ENCODE peak calls at places on chromosomes 5 and 9, in seven cellular contexts. Q is fibroblast of lung, N is hepatocyte, A is uterus, Y is cardiac muscle cell, U is adrenal gland, V is IMR-90. B is an unnamed sample. For H3K4me1, the result is how much of the 10 kb centered on the place peaks cover.

GRCh38 chr5:35083150-35083549 is 35.4 kb upstream of the AGXT2 start:
- DNase-seq in Q (no peak), N (no peak), A (no peak), Y (no peak), U (peak), V (no peak), B (no peak)

GRCh38 chr9:74220327-74220726 is 276.8 kb upstream of the RORB start:
- DNase-seq in Q (no peak), N (no peak), A (no peak), Y (no peak), U (no peak), V (no peak), B (no peak)

GRCh38 chr9:96121162-96121561 is 180.8 kb downstream of the HSD17B3 start:
- DNase-seq in Q (peak), N (no peak), A (no peak), Y (no peak), U (no peak), V (no peak), B (no peak)

GRCh38 chr5:133786432-133786831 is 174.1 kb upstream of the FSTL4 start:
- DNase-seq in Q (no peak), N (no peak), A (no peak), Y (no peak), U (no peak), V (no peak), B (no peak)

GRCh38 chr5:151093476-151093889 is 12.6 kb upstream of the TNIP1 start:
- DNase-seq in Q (peak), N (peak), A (no peak), Y (peak), U (no peak), V (peak), B (no peak)

GRCh38 chr5:1651250-1651649 is 127.5 kb upstream of the LPCAT1 start:
- DNase-seq in Q (no peak), N (no peak), A (no peak), Y (no peak), U (no peak), V (no peak), B (no peak)

GRCh38 chr9:124553738-124554137 is 46.5 kb upstream of the NR5A1 start:
- DNase-seq in Q (peak), N (no peak), A (no peak), Y (peak), U (no peak), V (peak), B (no peak)

GRCh38 chr5:891117-891836 is 1.3 kb downstream of the BRD9 start:
- DNase-seq in Q (peak), N (no peak), A (no peak), Y (peak), U (no peak), V (no peak), B (no peak)

GRCh38 chr5:58300346-58300745 is 159.5 kb downstream of the PLK2 start:
- DNase-seq in Q (no peak), N (no peak), A (no peak), Y (no peak), U (no peak), V (no peak), B (no peak)

GRCh38 chr5:142881076-142881466 is 110.9 kb downstream of the ARHGAP26 start:
- DNase-seq in Q (peak), N (peak), A (no peak), Y (peak), U (no peak), V (peak), B (no peak)

GRCh38 chr5:147949711-147950573 is 43.6 kb upstream of the C5orf46 start:
- DNase-seq in Q (peak), N (peak), A (no peak), Y (peak), U (no peak), V (peak), B (no peak)

GRCh38 chr5:14406554-14406849 is 175.1 kb upstream of the OTULINL start:
- DNase-seq in Q (peak), N (peak), A (no peak), Y (peak), U (no peak), V (peak), B (no peak)

GRCh38 chr5:13505326-13505725 is 439.2 kb downstream of the DNAH5 start:
- DNase-seq in Q (no peak), N (no peak), A (no peak), Y (no peak), U (no peak), V (no peak), B (no peak)

GRCh38 chr5:42566658-42567313 is 143.5 kb downstream of the GHR start:
- DNase-seq in Q (no peak), N (no peak), A (no peak), Y (peak), U (no peak), V (no peak), B (no peak)

GRCh38 chr5:56422060-56422762 is 189.1 kb upstream of the ANKRD55 start:
- DNase-seq in Q (no peak), N (peak), A (no peak), Y (no peak), U (no peak), V (no peak), B (peak)

GRCh38 chr5:131198625-131199024 is 27.9 kb downstream of the LYRM7 start:
- DNase-seq in Q (peak), N (no peak), A (no peak), Y (peak), U (no peak), V (peak), B (no peak)

GRCh38 chr5:115815693-115816225 is 700 bp downstream of the CDO1 start:
- DNase-seq in Q (no peak), N (peak), A (no peak), Y (peak), U (peak), V (no peak), B (no peak)

GRCh38 chr5:90590-91547 is 1.1 kb upstream of the PLEKHG4B start:
- DNase-seq in Q (peak), N (peak), A (no peak), Y (peak), U (no peak), V (no peak), B (peak)

GRCh38 chr5:10338996-10339903 is 14.2 kb upstream of the MARCHF6 start:
- DNase-seq in Q (peak), N (no peak), A (no peak), Y (no peak), U (no peak), V (no peak), B (no peak)

GRCh38 chr9:93652604-93653592 is 76.5 kb downstream of the PHF2 start:
- DNase-seq in Q (no peak), N (no peak), A (no peak), Y (no peak), U (no peak), V (no peak), B (no peak)

GRCh38 chr9:19934301-19934868 is 145.5 kb upstream of the SLC24A2 start:
- DNase-seq in Q (peak), N (peak), A (no peak), Y (peak), U (no peak), V (peak), B (no peak)

GRCh38 chr9:95993342-95993741 is 117.9 kb downstream of the ERCC6L2 start:
- DNase-seq in Q (no peak), N (no peak), A (no peak), Y (no peak), U (no peak), V (no peak), B (no peak)

GRCh38 chr5:10590226-10591047 is 26.6 kb downstream of the ANKRD33B start:
- DNase-seq in Q (peak), N (no peak), A (no peak), Y (peak), U (no peak), V (peak), B (peak)

GRCh38 chr9:138028596-138028995 is 151.0 kb downstream of the CACNA1B start:
- DNase-seq in Q (no peak), N (no peak), A (no peak), Y (no peak), U (no peak), V (no peak), B (peak)

GRCh38 chr9:13330396-13331004 is 51.0 kb upstream of the MPDZ start:
- DNase-seq in Q (peak), N (no peak), A (no peak), Y (peak), U (no peak), V (no peak), B (no peak)

GRCh38 chr9:25562101-25562500 is 116.1 kb downstream of the TUSC1 start:
- DNase-seq in Q (no peak), N (no peak), A (no peak), Y (no peak), U (no peak), V (no peak), B (peak)

GRCh38 chr5:170173227-170173626 is 59.6 kb upstream of the C5orf58 start:
- DNase-seq in Q (peak), N (no peak), A (no peak), Y (no peak), U (no peak), V (peak), B (no peak)

GRCh38 chr9:128296340-128297220 is 20.5 kb downstream of the SWI5 start:
- DNase-seq in Q (no peak), N (peak), A (no peak), Y (peak), U (no peak), V (peak), B (peak)

GRCh38 chr9:128294142-128294541 is 18.1 kb downstream of the SWI5 start:
- DNase-seq in Q (no peak), N (no peak), A (no peak), Y (no peak), U (no peak), V (no peak), B (no peak)

GRCh38 chr9:128293091-128293490 is 17.0 kb downstream of the SWI5 start:
- DNase-seq in Q (no peak), N (no peak), A (no peak), Y (no peak), U (no peak), V (no peak), B (no peak)

GRCh38 chr9:128298535-128299482 is 22.7 kb downstream of the SWI5 start:
- DNase-seq in Q (no peak), N (no peak), A (no peak), Y (no peak), U (no peak), V (no peak), B (no peak)

GRCh38 chr9:128297221-128297773 is 21.2 kb downstream of the SWI5 start:
- DNase-seq in Q (no peak), N (no peak), A (no peak), Y (no peak), U (no peak), V (no peak), B (no peak)
- TF ChIP-seq CTCF in Q (no peak), N (no peak), A (no peak), Y (no peak), U (no peak), V (no peak), B (no peak)

GRCh38 chr9:136656339-136656738 is 6.4 kb upstream of the EGFL7 start:
- DNase-seq in Q (no peak), N (no peak), A (peak), Y (no peak), U (no peak), V (no peak), B (no peak)

GRCh38 chr9:136657975-136658848 is 4.5 kb upstream of the EGFL7 start:
- DNase-seq in Q (no peak), N (no peak), A (no peak), Y (no peak), U (no peak), V (no peak), B (no peak)

GRCh38 chr9:136655244-136656225 is 7.2 kb upstream of the EGFL7 start:
- DNase-seq in Q (no peak), N (no peak), A (peak), Y (peak), U (no peak), V (no peak), B (peak)

GRCh38 chr9:136658849-136659535 is 3.7 kb upstream of the EGFL7 start:
- DNase-seq in Q (no peak), N (no peak), A (no peak), Y (no peak), U (no peak), V (no peak), B (no peak)

DNA sequence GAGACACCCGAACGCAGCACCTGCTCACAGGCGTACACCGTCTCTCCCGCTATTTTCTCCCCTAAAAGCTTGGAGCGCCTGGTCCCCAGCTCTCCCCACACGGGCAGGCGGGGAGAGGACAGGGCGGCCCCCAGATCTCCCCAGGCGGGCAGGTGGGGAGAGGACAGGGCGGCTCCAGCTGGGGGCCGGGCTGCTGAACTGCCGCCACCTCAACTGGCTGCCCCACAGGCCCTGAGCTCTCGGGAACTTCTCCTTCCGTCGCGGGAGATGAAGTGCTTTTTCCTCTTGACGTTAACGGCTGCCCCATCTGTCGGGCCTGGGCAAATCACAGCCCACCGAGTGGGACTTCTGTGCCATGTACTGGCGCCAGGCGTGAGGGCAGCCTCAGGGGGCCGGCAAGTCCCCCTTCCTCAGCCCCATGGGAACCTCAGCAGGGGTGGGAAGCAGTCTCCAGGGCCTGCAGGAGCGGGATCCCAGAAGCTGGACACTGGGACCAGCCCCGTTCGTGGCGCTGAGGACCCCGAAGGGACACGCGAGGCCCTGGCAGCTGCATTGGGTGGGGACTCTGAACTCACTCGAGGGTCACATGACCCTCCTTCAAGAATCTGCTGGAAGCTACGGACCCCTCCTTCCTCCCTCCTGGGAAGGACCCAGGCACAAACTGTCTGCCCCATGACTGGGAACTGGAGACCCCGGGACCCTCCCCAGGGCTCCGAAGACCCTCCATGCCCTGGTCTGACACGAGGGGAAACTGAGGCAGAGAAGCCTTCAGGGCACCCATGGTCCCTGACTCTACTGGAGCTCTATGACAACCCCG is 5.7 kb upstream of the EGFL7 start:
- DNase-seq in Q (no peak), N (no peak), A (no peak), Y (no peak), U (no peak), V (no peak), B (peak)
- H3K4me3 ChIP-seq in Q (no peak), N (no peak), A (no peak), Y (no peak), U (no peak), V (no peak), B (no peak)

GRCh38 chr9:110748251-110748893 is 79.8 kb downstream of the MUSK start:
- DNase-seq in Q (peak), N (no peak), A (no peak), Y (no peak), U (no peak), V (no peak), B (no peak)
- H3K4me1 ChIP-seq in Q (under half), N (under half), A (under half), Y (under half), U (under half), V (under half), B (under half)

GRCh38 chr9:36637491-36638270 is 65.0 kb downstream of the MELK start:
- DNase-seq in Q (no peak), N (no peak), A (no peak), Y (peak), U (no peak), V (no peak), B (no peak)

DNA sequence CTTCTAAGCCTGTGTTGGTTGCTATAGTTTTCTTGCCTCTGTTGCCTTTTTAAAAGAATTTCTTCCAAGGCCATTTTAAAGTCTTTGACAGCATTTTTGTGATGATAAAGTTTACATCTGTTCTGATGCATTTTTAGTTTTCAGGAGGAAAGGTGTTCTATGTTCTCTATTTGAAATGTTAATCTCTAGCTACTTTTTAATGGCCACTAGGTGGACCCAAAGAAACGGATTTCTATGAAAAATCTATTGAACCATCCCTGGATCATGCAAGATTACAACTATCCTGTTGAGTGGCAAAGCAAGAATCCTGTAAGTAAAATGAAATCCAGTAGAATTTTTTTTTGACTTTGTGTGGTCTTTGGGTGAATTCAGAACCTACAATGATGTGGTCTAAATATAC is 60.2 kb downstream of the MELK start:
- DNase-seq in Q (peak), N (peak), A (no peak), Y (peak), U (no peak), V (peak), B (peak)
- TF ChIP-seq CTCF in Q (peak), N (peak), A (no peak), Y (peak), U (peak), V (peak), B (peak)

B was measured in Caco-2.